ENCODE peak calls at places on chromosomes 6 and 20, in six cellular contexts. N is ELF-1, W is right cardiac atrium, K is HL-60, B is PC-9, Z is lower leg skin. V is an unnamed sample.

GRCh38 chr6:55014321-55015088 is 159.8 kb upstream of the HCRTR2 start:
- DNase-seq in B (no peak), N (no peak), K (no peak), Z (no peak), W (no peak), V (no peak)

GRCh38 chr6:111221804-111222203 is 134.5 kb downstream of the SLC16A10 start:
- DNase-seq in B (no peak), Z (no peak), K (no peak), N (no peak), W (no peak), V (no peak)

GRCh38 chr6:48817714-48818113 is 645.3 kb downstream of the MMUT start:
- DNase-seq in N (no peak), Z (no peak), K (no peak), W (no peak), B (no peak), V (no peak)

GRCh38 chr20:37295001-37295400 is 5.5 kb downstream of the MANBAL start:
- DNase-seq in N (peak; percentile 62), W (no peak), K (no peak), Z (peak; percentile 65), B (peak; percentile 94), V (peak; percentile 71)

GRCh38 chr6:17226269-17226668 is 54.9 kb upstream of the RBM24 start:
- DNase-seq in W (no peak), Z (no peak), K (no peak), N (no peak), B (no peak), V (no peak)

GRCh38 chr6:162485464-162485863 is 242.1 kb downstream of the PRKN start:
- DNase-seq in N (no peak), W (no peak), Z (no peak), B (no peak), K (no peak), V (no peak)

GRCh38 chr20:63377256-63378114 is 16.3 kb upstream of the CHRNA4 start:
- DNase-seq in Z (no peak), B (no peak), K (no peak), W (peak; percentile 41), N (peak; percentile 52), V (no peak)

GRCh38 chr6:166903500-166903899 is 52.9 kb downstream of the RNASET2 start:
- DNase-seq in B (no peak), Z (no peak), K (no peak), W (peak; percentile 37), N (peak; percentile 35), V (no peak)

GRCh38 chr20:51508780-51509179 is 33.7 kb downstream of the NFATC2 start:
- DNase-seq in K (no peak), B (no peak), N (no peak), Z (no peak), W (peak; percentile 70), V (no peak)

GRCh38 chr6:42512498-42513042 is 51.3 kb upstream of the UBR2 start:
- DNase-seq in Z (no peak), K (no peak), W (no peak), B (no peak), N (no peak), V (no peak)

GRCh38 chr6:11043552-11043960 is 549 bp downstream of the ELOVL2 start:
- DNase-seq in K (no peak), N (peak; percentile 26), Z (no peak), W (peak; percentile 45), B (no peak), V (no peak)

GRCh38 chr20:37185681-37186080 is 6.3 kb upstream of the MROH8 start:
- DNase-seq in N (peak; percentile 62), B (no peak), Z (no peak), W (no peak), K (no peak), V (no peak)

GRCh38 chr6:16803294-16804006 is 42.2 kb upstream of the ATXN1 start:
- DNase-seq in B (no peak), W (peak; percentile 70), N (peak; percentile 82), K (no peak), Z (peak; percentile 21), V (no peak)

GRCh38 chr20:31568773-31569162 is 36.3 kb upstream of the ID1 start:
- DNase-seq in Z (no peak), K (no peak), B (no peak), N (peak; percentile 40), W (peak; percentile 66), V (no peak)

GRCh38 chr20:49230575-49231211 is 11.5 kb downstream of the DDX27 start:
- DNase-seq in N (peak; percentile 96), K (peak; percentile 88), B (no peak), Z (no peak), W (no peak), V (peak; percentile 58)

GRCh38 chr6:130677766-130678165 is 149.4 kb upstream of the SMLR1 start:
- DNase-seq in N (no peak), K (no peak), Z (no peak), B (no peak), W (no peak), V (no peak)

GRCh38 chr6:149168968-149169367 is 148.5 kb upstream of the TAB2 start:
- DNase-seq in Z (no peak), W (no peak), N (peak; percentile 21), K (no peak), B (peak; percentile 52), V (no peak)

GRCh38 chr6:151036869-151037680 is 171.6 kb downstream of the MTHFD1L start:
- DNase-seq in N (no peak), B (peak; percentile 39), Z (no peak), W (peak; percentile 9), K (no peak), V (peak; percentile 93)

GRCh38 chr6:96809119-96809518 is 28.2 kb downstream of the GPR63 start:
- DNase-seq in Z (no peak), N (no peak), W (no peak), K (no peak), B (no peak), V (no peak)

GRCh38 chr6:155219858-155220301 is 43.9 kb upstream of the CLDN20 start:
- DNase-seq in Z (no peak), K (no peak), W (no peak), N (no peak), B (no peak), V (no peak)

GRCh38 chr6:25270559-25270958 is 8.6 kb upstream of the CARMIL1 start:
- DNase-seq in Z (no peak), K (no peak), N (peak; percentile 17), B (no peak), W (no peak), V (no peak)

GRCh38 chr20:62733891-62734290 is 25.3 kb downstream of the NTSR1 start:
- DNase-seq in K (no peak), N (no peak), Z (no peak), B (no peak), W (peak; percentile 8), V (peak; percentile 41)

GRCh38 chr20:39358052-39358451 is 395.9 kb downstream of the DHX35 start:
- DNase-seq in B (no peak), Z (peak; percentile 27), N (no peak), W (no peak), K (no peak), V (no peak)

GRCh38 chr20:37278966-37279590 is 10.4 kb upstream of the MANBAL start:
- DNase-seq in B (no peak), W (no peak), N (peak; percentile 86), Z (no peak), K (no peak), V (no peak)

GRCh38 chr6:18978330-18979128 is 591.4 kb downstream of the RNF144B start:
- DNase-seq in Z (no peak), N (no peak), K (no peak), W (no peak), B (peak; percentile 73), V (no peak)

GRCh38 chr20:38260378-38261053 is at the start of gene KIAA1755:
- DNase-seq in W (peak; percentile 91), N (peak; percentile 46), K (no peak), Z (no peak), B (peak; percentile 22), V (no peak)

GRCh38 chr6:149235130-149235561 is 82.4 kb upstream of the TAB2 start:
- DNase-seq in Z (no peak), K (peak; percentile 57), W (no peak), N (no peak), B (peak; percentile 75), V (peak; percentile 56)

GRCh38 chr6:168967556-168967955 is 286.1 kb downstream of the THBS2 start:
- DNase-seq in N (no peak), W (no peak), B (no peak), Z (no peak), K (no peak), V (no peak)

GRCh38 chr6:122407712-122408111 is 8.3 kb downstream of the HSF2 start:
- DNase-seq in W (no peak), N (no peak), B (peak; percentile 28), Z (no peak), K (no peak), V (no peak)

GRCh38 chr6:100173211-100173610 is 179.2 kb upstream of the MCHR2 start:
- DNase-seq in Z (no peak), B (no peak), N (no peak), W (no peak), K (no peak), V (no peak)